ENCODE peak calls at places on chromosomes 13 and 19, in five cellular contexts. One of them, this sample, is unnamed.

GRCh38 chr13:108102771-108103170 is 112.6 kb downstream of the LIG4 start:
- DNase-seq in AG10803: no peak
- DNase-seq in nephron progenitor cell: no peak
- DNase-seq in activated naive CD4-positive, alpha-beta T cell treated with anti-CD3 and anti-CD28 coated beads for 36 hours: no peak
- DNase-seq in NCI-H510A treated with DMSO at 0.1 percent for 48 hours: no peak
- DNase-seq in this sample: no peak

GRCh38 chr19:2250765-2251576 is 1.8 kb downstream of the AMH start:
- DNase-seq in AG10803: no peak
- DNase-seq in nephron progenitor cell: no peak
- DNase-seq in activated naive CD4-positive, alpha-beta T cell treated with anti-CD3 and anti-CD28 coated beads for 36 hours: no peak
- DNase-seq in NCI-H510A treated with DMSO at 0.1 percent for 48 hours: no peak
- DNase-seq in this sample: no peak

GRCh38 chr19:45657520-45658163 is 10.4 kb upstream of the GIPR start:
- DNase-seq in AG10803: no peak
- DNase-seq in nephron progenitor cell: no peak
- DNase-seq in activated naive CD4-positive, alpha-beta T cell treated with anti-CD3 and anti-CD28 coated beads for 36 hours: no peak
- DNase-seq in NCI-H510A treated with DMSO at 0.1 percent for 48 hours: peak; percentile 29
- DNase-seq in this sample: no peak

GRCh38 chr19:47153266-47153665 is 22.6 kb downstream of the SAE1 start:
- DNase-seq in AG10803: no peak
- DNase-seq in nephron progenitor cell: no peak
- DNase-seq in activated naive CD4-positive, alpha-beta T cell treated with anti-CD3 and anti-CD28 coated beads for 36 hours: no peak
- DNase-seq in NCI-H510A treated with DMSO at 0.1 percent for 48 hours: no peak
- DNase-seq in this sample: no peak

GRCh38 chr13:111977184-111977516 is 89.8 kb upstream of the SOX1 start:
- DNase-seq in AG10803: no peak
- DNase-seq in nephron progenitor cell: no peak
- DNase-seq in activated naive CD4-positive, alpha-beta T cell treated with anti-CD3 and anti-CD28 coated beads for 36 hours: no peak
- DNase-seq in NCI-H510A treated with DMSO at 0.1 percent for 48 hours: no peak
- DNase-seq in this sample: no peak

GRCh38 chr19:48780684-48781391 is 25.5 kb downstream of the FGF21 start:
- DNase-seq in AG10803: peak; percentile 9
- DNase-seq in nephron progenitor cell: no peak
- DNase-seq in activated naive CD4-positive, alpha-beta T cell treated with anti-CD3 and anti-CD28 coated beads for 36 hours: no peak
- DNase-seq in NCI-H510A treated with DMSO at 0.1 percent for 48 hours: no peak
- DNase-seq in this sample: no peak

GRCh38 chr13:86765462-86765861 is 905.7 kb upstream of the SLITRK5 start:
- DNase-seq in AG10803: no peak
- DNase-seq in nephron progenitor cell: no peak
- DNase-seq in activated naive CD4-positive, alpha-beta T cell treated with anti-CD3 and anti-CD28 coated beads for 36 hours: no peak
- DNase-seq in NCI-H510A treated with DMSO at 0.1 percent for 48 hours: no peak
- DNase-seq in this sample: no peak

GRCh38 chr13:41557719-41558118 is 100.4 kb downstream of the RGCC start:
- DNase-seq in AG10803: no peak
- DNase-seq in nephron progenitor cell: no peak
- DNase-seq in activated naive CD4-positive, alpha-beta T cell treated with anti-CD3 and anti-CD28 coated beads for 36 hours: no peak
- DNase-seq in NCI-H510A treated with DMSO at 0.1 percent for 48 hours: no peak
- DNase-seq in this sample: no peak

GRCh38 chr13:39259371-39259770 is 221.1 kb downstream of the NHLRC3 start:
- DNase-seq in AG10803: no peak
- DNase-seq in nephron progenitor cell: no peak
- DNase-seq in activated naive CD4-positive, alpha-beta T cell treated with anti-CD3 and anti-CD28 coated beads for 36 hours: peak; percentile 66
- DNase-seq in NCI-H510A treated with DMSO at 0.1 percent for 48 hours: no peak
- DNase-seq in this sample: no peak

GRCh38 chr19:17125052-17125727 is 49.6 kb downstream of the MYO9B start:
- DNase-seq in AG10803: peak; percentile 71
- DNase-seq in nephron progenitor cell: no peak
- DNase-seq in activated naive CD4-positive, alpha-beta T cell treated with anti-CD3 and anti-CD28 coated beads for 36 hours: peak; percentile 62
- DNase-seq in NCI-H510A treated with DMSO at 0.1 percent for 48 hours: no peak
- DNase-seq in this sample: no peak

GRCh38 chr19:19552811-19553210 is 14.7 kb downstream of the CILP2 start:
- DNase-seq in AG10803: peak; percentile 36
- DNase-seq in nephron progenitor cell: peak; percentile 71
- DNase-seq in activated naive CD4-positive, alpha-beta T cell treated with anti-CD3 and anti-CD28 coated beads for 36 hours: peak; percentile 33
- DNase-seq in NCI-H510A treated with DMSO at 0.1 percent for 48 hours: no peak
- DNase-seq in this sample: no peak